ENCODE peak calls at places on chromosome 22, in five cellular contexts. One of them, this sample, is unnamed. For H3K27me3, the result is how much of the 10 kb centered on the place peaks cover.

GRCh38 chr22:32311551-32312071 is 46.1 kb upstream of the RFPL3 start:
- DNase-seq in effector memory CD4-positive, alpha-beta T cell: no peak
- DNase-seq in upper lobe of right lung: peak
- DNase-seq in cardiac muscle cell: no peak
- DNase-seq in NT2/D1: no peak
- DNase-seq in this sample: no peak

GRCh38 chr22:50308986-50309600 is 1.6 kb upstream of the PLXNB2 start:
- DNase-seq in effector memory CD4-positive, alpha-beta T cell: no peak
- DNase-seq in upper lobe of right lung: no peak
- DNase-seq in cardiac muscle cell: no peak
- DNase-seq in NT2/D1: no peak
- DNase-seq in this sample: no peak

GRCh38 chr22:26564181-26564580 is 25.8 kb downstream of the TPST2 start:
- DNase-seq in effector memory CD4-positive, alpha-beta T cell: no peak
- DNase-seq in upper lobe of right lung: no peak
- DNase-seq in cardiac muscle cell: no peak
- DNase-seq in NT2/D1: no peak
- DNase-seq in this sample: no peak

GRCh38 chr22:32255726-32256125 is 579 bp upstream of the SLC5A4 start:
- DNase-seq in effector memory CD4-positive, alpha-beta T cell: no peak
- DNase-seq in upper lobe of right lung: no peak
- DNase-seq in cardiac muscle cell: no peak
- DNase-seq in NT2/D1: no peak
- DNase-seq in this sample: no peak

GRCh38 chr22:36461665-36462474 is 19.6 kb downstream of the TXN2 start:
- DNase-seq in effector memory CD4-positive, alpha-beta T cell: no peak
- DNase-seq in upper lobe of right lung: peak
- DNase-seq in cardiac muscle cell: peak
- DNase-seq in NT2/D1: peak
- DNase-seq in this sample: no peak

GRCh38 chr22:19844423-19845368 is 10.0 kb downstream of the GNB1L start:
- DNase-seq in effector memory CD4-positive, alpha-beta T cell: no peak
- DNase-seq in upper lobe of right lung: peak
- DNase-seq in cardiac muscle cell: peak
- DNase-seq in NT2/D1: no peak
- DNase-seq in this sample: peak

GRCh38 chr22:28072066-28072465 is 153.0 kb upstream of the PITPNB start:
- DNase-seq in effector memory CD4-positive, alpha-beta T cell: no peak
- DNase-seq in upper lobe of right lung: no peak
- DNase-seq in cardiac muscle cell: no peak
- DNase-seq in NT2/D1: no peak
- DNase-seq in this sample: no peak

GRCh38 chr22:37032535-37033460 is 13.3 kb downstream of the MPST start:
- DNase-seq in effector memory CD4-positive, alpha-beta T cell: no peak
- DNase-seq in upper lobe of right lung: peak
- DNase-seq in cardiac muscle cell: peak
- DNase-seq in NT2/D1: no peak
- DNase-seq in this sample: peak

GRCh38 chr22:30325065-30325720 is 1.5 kb downstream of the TBC1D10A start:
- DNase-seq in effector memory CD4-positive, alpha-beta T cell: no peak
- DNase-seq in upper lobe of right lung: no peak
- DNase-seq in cardiac muscle cell: peak
- DNase-seq in NT2/D1: no peak
- DNase-seq in this sample: peak
- H3K4me3 ChIP-seq in effector memory CD4-positive, alpha-beta T cell: peak
- H3K4me3 ChIP-seq in upper lobe of right lung: peak
- H3K4me3 ChIP-seq in cardiac muscle cell: peak
- H3K4me3 ChIP-seq in NT2/D1: no peak
- H3K4me3 ChIP-seq in this sample: peak

GRCh38 chr22:39276461-39277134 is 31.8 kb upstream of the PDGFB start:
- DNase-seq in effector memory CD4-positive, alpha-beta T cell: no peak
- DNase-seq in upper lobe of right lung: no peak
- DNase-seq in cardiac muscle cell: no peak
- DNase-seq in NT2/D1: no peak
- DNase-seq in this sample: no peak
- H3K27me3 ChIP-seq in effector memory CD4-positive, alpha-beta T cell: under half
- H3K27me3 ChIP-seq in upper lobe of right lung: under half
- H3K27me3 ChIP-seq in cardiac muscle cell: under half
- H3K27me3 ChIP-seq in NT2/D1: under half
- H3K27me3 ChIP-seq in this sample: under half

GRCh38 chr22:23893446-23893956 is 682 bp upstream of the MIF start:
- DNase-seq in effector memory CD4-positive, alpha-beta T cell: no peak
- DNase-seq in upper lobe of right lung: no peak
- DNase-seq in cardiac muscle cell: no peak
- DNase-seq in NT2/D1: no peak
- DNase-seq in this sample: no peak

GRCh38 chr22:23892130-23892529 is 2.1 kb upstream of the MIF start:
- DNase-seq in effector memory CD4-positive, alpha-beta T cell: no peak
- DNase-seq in upper lobe of right lung: no peak
- DNase-seq in cardiac muscle cell: no peak
- DNase-seq in NT2/D1: no peak
- DNase-seq in this sample: no peak

GRCh38 chr22:23893957-23894709 is at the start of gene MIF:
- DNase-seq in effector memory CD4-positive, alpha-beta T cell: peak
- DNase-seq in upper lobe of right lung: peak
- DNase-seq in cardiac muscle cell: peak
- DNase-seq in NT2/D1: peak
- DNase-seq in this sample: peak

GRCh38 chr22:23891726-23892125 is 2.5 kb upstream of the MIF start:
- DNase-seq in effector memory CD4-positive, alpha-beta T cell: no peak
- DNase-seq in upper lobe of right lung: no peak
- DNase-seq in cardiac muscle cell: no peak
- DNase-seq in NT2/D1: no peak
- DNase-seq in this sample: no peak

GRCh38 chr22:23892626-23893445 is 1.3 kb upstream of the MIF start:
- DNase-seq in effector memory CD4-positive, alpha-beta T cell: no peak
- DNase-seq in upper lobe of right lung: no peak
- DNase-seq in cardiac muscle cell: no peak
- DNase-seq in NT2/D1: no peak
- DNase-seq in this sample: no peak
- H3K4me3 ChIP-seq in effector memory CD4-positive, alpha-beta T cell: no peak
- H3K4me3 ChIP-seq in upper lobe of right lung: no peak
- H3K4me3 ChIP-seq in cardiac muscle cell: no peak
- H3K4me3 ChIP-seq in NT2/D1: no peak
- H3K4me3 ChIP-seq in this sample: no peak

GRCh38 chr22:21989049-21989448 is 6.5 kb upstream of the TOP3B start:
- DNase-seq in effector memory CD4-positive, alpha-beta T cell: no peak
- DNase-seq in upper lobe of right lung: no peak
- DNase-seq in cardiac muscle cell: no peak
- DNase-seq in NT2/D1: no peak
- DNase-seq in this sample: no peak
- H3K27me3 ChIP-seq in effector memory CD4-positive, alpha-beta T cell: under half
- H3K27me3 ChIP-seq in upper lobe of right lung: under half
- H3K27me3 ChIP-seq in cardiac muscle cell: half or more
- H3K27me3 ChIP-seq in NT2/D1: half or more
- H3K27me3 ChIP-seq in this sample: under half

GRCh38 chr22:42721045-42721434 is 370 bp upstream of the A4GALT start:
- DNase-seq in effector memory CD4-positive, alpha-beta T cell: no peak
- DNase-seq in upper lobe of right lung: no peak
- DNase-seq in cardiac muscle cell: peak
- DNase-seq in NT2/D1: no peak
- DNase-seq in this sample: no peak

GRCh38 chr22:42719133-42719532 is 1.5 kb downstream of the A4GALT start:
- DNase-seq in effector memory CD4-positive, alpha-beta T cell: no peak
- DNase-seq in upper lobe of right lung: no peak
- DNase-seq in cardiac muscle cell: peak
- DNase-seq in NT2/D1: no peak
- DNase-seq in this sample: no peak

GRCh38 chr22:42719656-42720262 is 911 bp downstream of the A4GALT start:
- DNase-seq in effector memory CD4-positive, alpha-beta T cell: no peak
- DNase-seq in upper lobe of right lung: no peak
- DNase-seq in cardiac muscle cell: no peak
- DNase-seq in NT2/D1: no peak
- DNase-seq in this sample: no peak

GRCh38 chr22:42717197-42717967 is 3.3 kb downstream of the A4GALT start:
- DNase-seq in effector memory CD4-positive, alpha-beta T cell: no peak
- DNase-seq in upper lobe of right lung: no peak
- DNase-seq in cardiac muscle cell: peak
- DNase-seq in NT2/D1: peak
- DNase-seq in this sample: no peak

GRCh38 chr22:42720263-42721044 is at the start of gene A4GALT:
- DNase-seq in effector memory CD4-positive, alpha-beta T cell: no peak
- DNase-seq in upper lobe of right lung: no peak
- DNase-seq in cardiac muscle cell: peak
- DNase-seq in NT2/D1: no peak
- DNase-seq in this sample: no peak
- H3K4me3 ChIP-seq in effector memory CD4-positive, alpha-beta T cell: peak
- H3K4me3 ChIP-seq in upper lobe of right lung: peak
- H3K4me3 ChIP-seq in cardiac muscle cell: peak
- H3K4me3 ChIP-seq in NT2/D1: peak
- H3K4me3 ChIP-seq in this sample: peak